ENCODE peak calls at places on chromosome 17, in six cellular contexts. L is NB4, F is endothelial cell of umbilical vein, N is transverse colon, O is uterus, E is lower leg skin. X is an unnamed sample.

GRCh38 chr17:35257080-35257701 is 14.3 kb downstream of the SLFN5 start:
- DNase-seq in F (peak; percentile 95), O (no peak), L (no peak), E (no peak), N (peak; percentile 59), X (no peak)

GRCh38 chr17:7130626-7131467 is 16.2 kb upstream of the ASGR2 start:
- DNase-seq in E (no peak), O (no peak), N (no peak), F (peak; percentile 48), L (no peak), X (no peak)

GRCh38 chr17:34121311-34121710 is 133.8 kb upstream of the CCL2 start:
- DNase-seq in E (no peak), L (no peak), F (no peak), N (no peak), O (no peak), X (no peak)

GRCh38 chr17:51435641-51436091 is 175.3 kb downstream of the UTP18 start:
- DNase-seq in L (peak; percentile 83), E (no peak), O (no peak), F (peak; percentile 51), N (peak; percentile 48), X (peak; percentile 54)

GRCh38 chr17:34644941-34645550 is 65.7 kb downstream of the TMEM132E start:
- DNase-seq in O (no peak), N (no peak), F (no peak), E (no peak), L (no peak), X (peak; percentile 19)

GRCh38 chr17:17387017-17387416 is 83.8 kb downstream of the NT5M start:
- DNase-seq in F (no peak), E (no peak), L (no peak), N (peak; percentile 48), O (no peak), X (no peak)

GRCh38 chr17:57678393-57678792 is 66.7 kb downstream of the CCDC182 start:
- DNase-seq in N (no peak), L (no peak), F (no peak), E (no peak), O (peak; percentile 1), X (no peak)

GRCh38 chr17:66347661-66348604 is 45.5 kb downstream of the PRKCA start:
- DNase-seq in F (no peak), E (no peak), N (peak; percentile 53), L (no peak), O (no peak), X (peak; percentile 12)

GRCh38 chr17:37142294-37142944 is 193.7 kb downstream of the AATF start:
- DNase-seq in F (no peak), L (no peak), E (no peak), N (no peak), O (no peak), X (no peak)

GRCh38 chr17:59565959-59566324 is 532 bp downstream of the DHX40 start:
- DNase-seq in N (peak; percentile 46), O (no peak), E (peak; percentile 36), F (peak; percentile 79), L (peak; percentile 76), X (peak; percentile 85)

GRCh38 chr17:50712641-50713296 is 5.1 kb upstream of the ANKRD40 start:
- DNase-seq in N (no peak), O (no peak), F (no peak), L (no peak), E (no peak), X (no peak)

GRCh38 chr17:79646721-79647455 is 36.0 kb upstream of the RBFOX3 start:
- DNase-seq in E (peak; percentile 3), O (peak; percentile 3), L (no peak), F (no peak), N (no peak), X (no peak)

GRCh38 chr17:12231027-12231682 is 210.5 kb downstream of the MAP2K4 start:
- DNase-seq in E (no peak), O (no peak), N (no peak), F (no peak), L (no peak), X (no peak)

GRCh38 chr17:30997270-30997669 is 26.4 kb downstream of the RNF135 start:
- DNase-seq in E (no peak), L (no peak), O (no peak), F (no peak), N (no peak), X (no peak)

GRCh38 chr17:35586569-35587073 is 501 bp upstream of the AP2B1 start:
- DNase-seq in F (no peak), E (no peak), N (no peak), O (no peak), L (no peak), X (no peak)

GRCh38 chr17:44840936-44841335 is 6.7 kb upstream of the HIGD1B start:
- DNase-seq in O (no peak), L (no peak), E (no peak), F (no peak), N (no peak), X (no peak)

GRCh38 chr17:77735341-77736206 is 222.9 kb upstream of the TNRC6C start:
- DNase-seq in O (peak; percentile 70), N (no peak), F (no peak), E (peak; percentile 16), L (no peak), X (peak; percentile 85)

GRCh38 chr17:60902399-60902798 is 224.7 kb downstream of the BCAS3 start:
- DNase-seq in F (no peak), E (no peak), N (no peak), O (no peak), L (no peak), X (no peak)

GRCh38 chr17:16491131-16491702 is 776 bp downstream of the LRRC75A start:
- DNase-seq in F (no peak), L (peak; percentile 58), N (peak; percentile 29), O (no peak), E (no peak), X (peak; percentile 49)

GRCh38 chr17:37259030-37259735 is 116.6 kb upstream of the C17orf78 start:
- DNase-seq in N (no peak), E (no peak), F (peak; percentile 7), L (no peak), O (no peak), X (no peak)

GRCh38 chr17:70208080-70208794 is 38.9 kb downstream of the KCNJ2 start:
- DNase-seq in N (no peak), O (no peak), L (no peak), F (no peak), E (no peak), X (no peak)

GRCh38 chr17:45265823-45266222 is 3.9 kb upstream of the SPATA32 start:
- DNase-seq in N (peak; percentile 76), L (no peak), O (no peak), F (no peak), E (no peak), X (no peak)

GRCh38 chr17:10657866-10658265 is 757 bp upstream of the MYH3 start:
- DNase-seq in F (no peak), L (no peak), N (no peak), E (no peak), O (no peak), X (no peak)

GRCh38 chr17:76385892-76386786 is 1.7 kb downstream of the SPHK1 start:
- DNase-seq in E (peak; percentile 61), F (peak; percentile 78), N (peak; percentile 87), O (peak; percentile 69), L (peak; percentile 83), X (peak; percentile 95)

GRCh38 chr17:79670537-79671386 is 59.9 kb upstream of the RBFOX3 start:
- DNase-seq in F (no peak), E (no peak), N (no peak), O (peak; percentile 39), L (no peak), X (no peak)

GRCh38 chr17:41528959-41529353 is 848 bp upstream of the KRT19 start:
- DNase-seq in F (no peak), N (peak; percentile 77), E (no peak), O (no peak), L (no peak), X (peak; percentile 28)
- TF ChIP-seq POLR2A in F (no peak), N (peak; percentile 25), E (no peak), O (no peak), L (no peak), X (no peak)

GRCh38 chr17:68592004-68592403 is 9.2 kb downstream of the FAM20A start:
- DNase-seq in L (no peak), O (no peak), E (no peak), F (no peak), N (no peak), X (no peak)
- TF ChIP-seq POLR2A in L (no peak), O (no peak), E (no peak), F (no peak), N (no peak), X (no peak)

DNA sequence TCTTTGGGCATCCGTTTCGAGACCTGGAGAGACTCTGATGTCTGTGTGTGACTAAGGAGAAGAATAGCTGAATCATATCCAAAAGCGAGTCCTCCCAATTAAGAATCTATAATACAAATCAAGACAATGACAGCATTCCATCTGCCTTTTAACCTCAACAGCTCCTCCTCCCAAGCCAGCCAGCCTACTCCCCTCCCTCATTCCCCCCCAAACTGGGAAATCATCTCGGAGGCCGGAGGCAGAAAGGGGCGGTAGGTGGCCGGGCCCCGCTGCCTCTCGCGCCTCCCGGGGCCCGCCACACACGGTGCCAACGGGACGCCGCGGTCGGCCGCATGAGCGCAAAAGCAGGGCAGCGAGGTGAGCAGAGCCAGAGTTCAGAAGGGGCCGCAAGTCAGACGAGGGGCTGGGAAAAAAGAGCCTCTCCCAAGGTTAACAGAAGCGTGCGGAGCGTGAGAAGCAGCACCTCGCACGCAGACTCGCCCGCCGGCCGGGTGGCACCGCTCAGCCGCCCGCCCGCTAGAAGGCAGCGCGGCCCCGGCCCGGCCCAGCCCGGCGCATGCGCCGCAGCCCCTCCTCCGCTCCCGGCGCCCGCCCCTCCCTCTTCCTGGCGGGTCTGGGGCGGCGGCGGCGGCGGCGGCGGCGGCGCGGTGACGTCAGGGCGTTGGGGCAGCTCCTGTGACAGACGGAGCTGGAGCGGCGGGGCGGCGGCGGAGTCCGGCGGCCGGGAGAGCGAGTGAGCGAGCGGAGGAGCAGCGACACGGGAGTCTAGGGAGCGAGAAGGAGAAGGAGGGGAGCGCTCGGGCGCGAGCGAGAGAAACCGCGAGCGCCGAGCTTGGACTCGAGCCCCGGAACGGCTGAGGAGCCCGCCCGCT is at the start of gene PAFAH1B1:
- DNase-seq in L (peak; percentile 89), O (peak; percentile 93), N (peak; percentile 93), F (peak; percentile 90), E (peak; percentile 83), X (peak; percentile 95)
- TF ChIP-seq POLR2A in L (peak; percentile 81), O (peak; percentile 78), N (peak; percentile 79), F (peak; percentile 88), E (peak; percentile 64), X (peak; percentile 69)

GRCh38 chr17:40086150-40087044 is 14.0 kb downstream of the NR1D1 start:
- DNase-seq in N (peak; percentile 69), E (peak; percentile 16), F (peak; percentile 40), L (peak; percentile 62), O (peak; percentile 59), X (peak; percentile 82)
- TF ChIP-seq POLR2A in N (no peak), E (no peak), F (no peak), L (no peak), O (no peak), X (no peak)

GRCh38 chr17:48610282-48611211 is at the start of gene HOXB7:
- DNase-seq in F (peak; percentile 79), L (no peak), N (peak; percentile 88), E (no peak), O (peak; percentile 72), X (peak; percentile 62)
- TF ChIP-seq POLR2A in F (peak; percentile 57), L (no peak), N (peak; percentile 89), E (no peak), O (no peak), X (no peak)